ENCODE peak calls at places on chromosomes 2 and 18, in five cellular contexts. One of them, this sample, is unnamed.

GRCh38 chr2:120320318-120320851 is 25.6 kb upstream of the INHBB start:
- DNase-seq in right cardiac atrium: no peak
- DNase-seq in tibial artery: no peak
- DNase-seq in brain microvascular endothelial cell: no peak
- DNase-seq in PC-3: no peak
- DNase-seq in this sample: no peak

GRCh38 chr2:241490825-241491505 is 17.4 kb downstream of the STK25 start:
- DNase-seq in right cardiac atrium: no peak
- DNase-seq in PC-3: no peak
- DNase-seq in tibial artery: no peak
- DNase-seq in brain microvascular endothelial cell: no peak
- DNase-seq in this sample: no peak

GRCh38 chr2:9416962-9417316 is 6.4 kb downstream of the ITGB1BP1 start:
- DNase-seq in tibial artery: no peak
- DNase-seq in PC-3: no peak
- DNase-seq in right cardiac atrium: no peak
- DNase-seq in brain microvascular endothelial cell: no peak
- DNase-seq in this sample: no peak

GRCh38 chr2:85744771-85745601 is 8.8 kb upstream of the ATOH8 start:
- DNase-seq in PC-3: no peak
- DNase-seq in brain microvascular endothelial cell: peak
- DNase-seq in right cardiac atrium: peak
- DNase-seq in tibial artery: peak
- DNase-seq in this sample: no peak

GRCh38 chr2:102313950-102314349 is 2.6 kb downstream of the IL1RL1 start:
- DNase-seq in tibial artery: no peak
- DNase-seq in right cardiac atrium: no peak
- DNase-seq in brain microvascular endothelial cell: peak
- DNase-seq in PC-3: no peak
- DNase-seq in this sample: no peak

GRCh38 chr2:176075476-176075875 is 8.3 kb downstream of the EVX2 start:
- DNase-seq in brain microvascular endothelial cell: no peak
- DNase-seq in right cardiac atrium: no peak
- DNase-seq in tibial artery: no peak
- DNase-seq in PC-3: no peak
- DNase-seq in this sample: no peak

GRCh38 chr2:30164131-30164925 is 17.5 kb downstream of the YPEL5 start:
- DNase-seq in PC-3: no peak
- DNase-seq in brain microvascular endothelial cell: no peak
- DNase-seq in right cardiac atrium: no peak
- DNase-seq in tibial artery: no peak
- DNase-seq in this sample: no peak

GRCh38 chr2:216932113-216932512 is 72.2 kb upstream of the TNP1 start:
- DNase-seq in PC-3: no peak
- DNase-seq in brain microvascular endothelial cell: no peak
- DNase-seq in tibial artery: no peak
- DNase-seq in right cardiac atrium: no peak
- DNase-seq in this sample: no peak

GRCh38 chr2:2932189-2932588 is 445.4 kb downstream of the EIPR1 start:
- DNase-seq in tibial artery: no peak
- DNase-seq in right cardiac atrium: no peak
- DNase-seq in PC-3: no peak
- DNase-seq in brain microvascular endothelial cell: no peak
- DNase-seq in this sample: no peak

GRCh38 chr2:11131166-11131920 is 23.9 kb upstream of the SLC66A3 start:
- DNase-seq in right cardiac atrium: no peak
- DNase-seq in PC-3: no peak
- DNase-seq in brain microvascular endothelial cell: no peak
- DNase-seq in tibial artery: no peak
- DNase-seq in this sample: no peak

GRCh38 chr2:62297642-62298010 is 101.7 kb downstream of the B3GNT2 start:
- DNase-seq in right cardiac atrium: no peak
- DNase-seq in tibial artery: no peak
- DNase-seq in PC-3: no peak
- DNase-seq in brain microvascular endothelial cell: no peak
- DNase-seq in this sample: no peak

GRCh38 chr2:2906091-2906490 is 471.5 kb downstream of the EIPR1 start:
- DNase-seq in brain microvascular endothelial cell: no peak
- DNase-seq in PC-3: no peak
- DNase-seq in right cardiac atrium: no peak
- DNase-seq in tibial artery: no peak
- DNase-seq in this sample: no peak

GRCh38 chr2:216229488-216229887 is 120.3 kb downstream of the XRCC5 start:
- DNase-seq in brain microvascular endothelial cell: no peak
- DNase-seq in right cardiac atrium: no peak
- DNase-seq in tibial artery: no peak
- DNase-seq in PC-3: no peak
- DNase-seq in this sample: no peak

GRCh38 chr2:20578895-20579825 is 71.7 kb downstream of the HS1BP3 start:
- DNase-seq in PC-3: peak
- DNase-seq in right cardiac atrium: peak
- DNase-seq in brain microvascular endothelial cell: peak
- DNase-seq in tibial artery: peak
- DNase-seq in this sample: peak

GRCh38 chr2:220736778-220737177 is 835.3 kb downstream of the EPHA4 start:
- DNase-seq in right cardiac atrium: no peak
- DNase-seq in PC-3: no peak
- DNase-seq in brain microvascular endothelial cell: no peak
- DNase-seq in tibial artery: no peak
- DNase-seq in this sample: no peak

DNA sequence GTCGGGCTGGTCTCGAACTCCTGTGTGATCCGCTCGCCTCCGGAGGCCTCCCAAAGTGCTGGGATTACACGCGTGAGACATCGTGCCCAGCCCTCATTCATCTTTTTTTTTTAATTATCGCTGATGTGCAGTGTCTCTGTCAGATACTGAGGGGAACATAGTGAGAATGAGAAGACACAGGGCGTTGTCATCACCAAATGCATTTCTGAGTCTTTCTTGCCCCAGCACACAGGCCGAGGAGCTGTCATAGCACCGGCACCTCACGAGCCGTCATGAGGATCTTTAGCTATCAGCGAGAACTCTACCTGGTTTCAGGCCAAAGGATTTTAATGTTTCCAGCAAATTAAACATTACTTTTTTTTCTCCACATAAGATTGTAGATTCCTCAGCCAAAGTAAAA is 548.0 kb upstream of the SOX11 start:
- DNase-seq in brain microvascular endothelial cell: no peak
- DNase-seq in PC-3: no peak
- DNase-seq in right cardiac atrium: no peak
- DNase-seq in tibial artery: no peak
- DNase-seq in this sample: no peak
- H3K27ac ChIP-seq in brain microvascular endothelial cell: no peak
- H3K27ac ChIP-seq in PC-3: no peak
- H3K27ac ChIP-seq in right cardiac atrium: no peak
- H3K27ac ChIP-seq in tibial artery: no peak
- H3K27ac ChIP-seq in this sample: no peak

GRCh38 chr2:158191569-158191968 is 89.9 kb downstream of the UPP2 start:
- DNase-seq in brain microvascular endothelial cell: no peak
- DNase-seq in PC-3: no peak
- DNase-seq in tibial artery: no peak
- DNase-seq in right cardiac atrium: no peak
- DNase-seq in this sample: no peak
- H3K27ac ChIP-seq in brain microvascular endothelial cell: peak
- H3K27ac ChIP-seq in PC-3: no peak
- H3K27ac ChIP-seq in tibial artery: no peak
- H3K27ac ChIP-seq in right cardiac atrium: no peak
- H3K27ac ChIP-seq in this sample: no peak

GRCh38 chr18:36947820-36948348 is 119.0 kb downstream of the KIAA1328 start:
- DNase-seq in tibial artery: no peak
- DNase-seq in PC-3: peak
- DNase-seq in brain microvascular endothelial cell: no peak
- DNase-seq in right cardiac atrium: no peak
- DNase-seq in this sample: no peak
- H3K27ac ChIP-seq in tibial artery: no peak
- H3K27ac ChIP-seq in PC-3: no peak
- H3K27ac ChIP-seq in brain microvascular endothelial cell: no peak
- H3K27ac ChIP-seq in right cardiac atrium: no peak
- H3K27ac ChIP-seq in this sample: no peak

GRCh38 chr18:48994044-48994651 is 43.4 kb upstream of the SMAD7 start:
- DNase-seq in brain microvascular endothelial cell: peak
- DNase-seq in PC-3: peak
- DNase-seq in right cardiac atrium: peak
- DNase-seq in tibial artery: peak
- DNase-seq in this sample: no peak
- H3K27ac ChIP-seq in brain microvascular endothelial cell: peak
- H3K27ac ChIP-seq in PC-3: peak
- H3K27ac ChIP-seq in right cardiac atrium: peak
- H3K27ac ChIP-seq in tibial artery: peak
- H3K27ac ChIP-seq in this sample: peak

GRCh38 chr18:68713791-68714190 is 1.1 kb downstream of the TMX3 start:
- DNase-seq in tibial artery: no peak
- DNase-seq in PC-3: peak
- DNase-seq in right cardiac atrium: no peak
- DNase-seq in brain microvascular endothelial cell: no peak
- DNase-seq in this sample: no peak
- H3K27ac ChIP-seq in tibial artery: peak
- H3K27ac ChIP-seq in PC-3: no peak
- H3K27ac ChIP-seq in right cardiac atrium: no peak
- H3K27ac ChIP-seq in brain microvascular endothelial cell: no peak
- H3K27ac ChIP-seq in this sample: no peak

This sample was measured in coronary artery.